ENCODE peak calls at places on chromosome 4, in eight cellular contexts. One of them, this sample, is unnamed.

GRCh38 chr4:170259631-170260153 is 169.9 kb upstream of the AADAT start:
- DNase-seq in HEK293T: peak
- DNase-seq in NCI-H2171: peak
- DNase-seq in NCI-H2029 treated with DMSO at 0.1 percent for 48 hours: peak
- DNase-seq in astrocyte of the spinal cord: peak
- DNase-seq in stimulated activated CD8-positive, alpha-beta memory T cell treated with anti-CD3 and anti-CD28 coated beads, Interleukin-4, amount 100 ng/mL, for 24 hours: peak
- DNase-seq in activated effector memory CD4-positive, alpha-beta T cell treated with Interleukin-2 at 50 U/mL for 16 hours: no peak
- DNase-seq in activated T-cell treated with anti-CD3 and anti-CD28 coated beads, Interleukin-2, amount 50 U/mL, for 72 hours: peak
- DNase-seq in this sample: peak

GRCh38 chr4:7398788-7399432 is 35.8 kb downstream of the PSAPL1 start:
- DNase-seq in astrocyte of the spinal cord: no peak
- DNase-seq in NCI-H2029 treated with DMSO at 0.1 percent for 48 hours: no peak
- DNase-seq in stimulated activated CD8-positive, alpha-beta memory T cell treated with anti-CD3 and anti-CD28 coated beads, Interleukin-4, amount 100 ng/mL, for 24 hours: no peak
- DNase-seq in activated T-cell treated with anti-CD3 and anti-CD28 coated beads, Interleukin-2, amount 50 U/mL, for 72 hours: no peak
- DNase-seq in activated effector memory CD4-positive, alpha-beta T cell treated with Interleukin-2 at 50 U/mL for 16 hours: no peak
- DNase-seq in HEK293T: no peak
- DNase-seq in NCI-H2171: no peak
- DNase-seq in this sample: no peak

GRCh38 chr4:176185068-176185467 is 10.3 kb downstream of the SPATA4 start:
- DNase-seq in NCI-H2171: no peak
- DNase-seq in NCI-H2029 treated with DMSO at 0.1 percent for 48 hours: no peak
- DNase-seq in stimulated activated CD8-positive, alpha-beta memory T cell treated with anti-CD3 and anti-CD28 coated beads, Interleukin-4, amount 100 ng/mL, for 24 hours: no peak
- DNase-seq in astrocyte of the spinal cord: peak
- DNase-seq in HEK293T: no peak
- DNase-seq in activated effector memory CD4-positive, alpha-beta T cell treated with Interleukin-2 at 50 U/mL for 16 hours: no peak
- DNase-seq in activated T-cell treated with anti-CD3 and anti-CD28 coated beads, Interleukin-2, amount 50 U/mL, for 72 hours: no peak
- DNase-seq in this sample: no peak

GRCh38 chr4:31360786-31361185 is 640.6 kb downstream of the PCDH7 start:
- DNase-seq in activated effector memory CD4-positive, alpha-beta T cell treated with Interleukin-2 at 50 U/mL for 16 hours: no peak
- DNase-seq in astrocyte of the spinal cord: peak
- DNase-seq in NCI-H2171: no peak
- DNase-seq in activated T-cell treated with anti-CD3 and anti-CD28 coated beads, Interleukin-2, amount 50 U/mL, for 72 hours: no peak
- DNase-seq in stimulated activated CD8-positive, alpha-beta memory T cell treated with anti-CD3 and anti-CD28 coated beads, Interleukin-4, amount 100 ng/mL, for 24 hours: no peak
- DNase-seq in NCI-H2029 treated with DMSO at 0.1 percent for 48 hours: no peak
- DNase-seq in HEK293T: no peak
- DNase-seq in this sample: no peak

GRCh38 chr4:25258980-25259578 is 25.2 kb downstream of the PI4K2B start:
- DNase-seq in stimulated activated CD8-positive, alpha-beta memory T cell treated with anti-CD3 and anti-CD28 coated beads, Interleukin-4, amount 100 ng/mL, for 24 hours: no peak
- DNase-seq in NCI-H2029 treated with DMSO at 0.1 percent for 48 hours: no peak
- DNase-seq in activated effector memory CD4-positive, alpha-beta T cell treated with Interleukin-2 at 50 U/mL for 16 hours: no peak
- DNase-seq in activated T-cell treated with anti-CD3 and anti-CD28 coated beads, Interleukin-2, amount 50 U/mL, for 72 hours: no peak
- DNase-seq in NCI-H2171: no peak
- DNase-seq in HEK293T: no peak
- DNase-seq in astrocyte of the spinal cord: peak
- DNase-seq in this sample: no peak

GRCh38 chr4:83618991-83619390 is 83.1 kb downstream of the GPAT3 start:
- DNase-seq in activated T-cell treated with anti-CD3 and anti-CD28 coated beads, Interleukin-2, amount 50 U/mL, for 72 hours: no peak
- DNase-seq in HEK293T: no peak
- DNase-seq in stimulated activated CD8-positive, alpha-beta memory T cell treated with anti-CD3 and anti-CD28 coated beads, Interleukin-4, amount 100 ng/mL, for 24 hours: no peak
- DNase-seq in activated effector memory CD4-positive, alpha-beta T cell treated with Interleukin-2 at 50 U/mL for 16 hours: no peak
- DNase-seq in NCI-H2029 treated with DMSO at 0.1 percent for 48 hours: no peak
- DNase-seq in NCI-H2171: no peak
- DNase-seq in astrocyte of the spinal cord: peak
- DNase-seq in this sample: no peak

GRCh38 chr4:30903493-30903892 is 183.3 kb downstream of the PCDH7 start:
- DNase-seq in activated T-cell treated with anti-CD3 and anti-CD28 coated beads, Interleukin-2, amount 50 U/mL, for 72 hours: no peak
- DNase-seq in HEK293T: no peak
- DNase-seq in activated effector memory CD4-positive, alpha-beta T cell treated with Interleukin-2 at 50 U/mL for 16 hours: no peak
- DNase-seq in stimulated activated CD8-positive, alpha-beta memory T cell treated with anti-CD3 and anti-CD28 coated beads, Interleukin-4, amount 100 ng/mL, for 24 hours: no peak
- DNase-seq in NCI-H2171: no peak
- DNase-seq in astrocyte of the spinal cord: peak
- DNase-seq in NCI-H2029 treated with DMSO at 0.1 percent for 48 hours: no peak
- DNase-seq in this sample: no peak

GRCh38 chr4:80138556-80139538 is 58.5 kb upstream of the PRDM8 start:
- DNase-seq in activated T-cell treated with anti-CD3 and anti-CD28 coated beads, Interleukin-2, amount 50 U/mL, for 72 hours: peak
- DNase-seq in stimulated activated CD8-positive, alpha-beta memory T cell treated with anti-CD3 and anti-CD28 coated beads, Interleukin-4, amount 100 ng/mL, for 24 hours: peak
- DNase-seq in HEK293T: no peak
- DNase-seq in NCI-H2029 treated with DMSO at 0.1 percent for 48 hours: no peak
- DNase-seq in astrocyte of the spinal cord: peak
- DNase-seq in NCI-H2171: no peak
- DNase-seq in activated effector memory CD4-positive, alpha-beta T cell treated with Interleukin-2 at 50 U/mL for 16 hours: peak
- DNase-seq in this sample: no peak